ENCODE peak calls at places on chromosomes 1 and 21, in eight cellular contexts. D is transverse colon, N is tibial nerve, L is spleen, R is breast epithelium, G is NB4, P is IMR-90, W is GM12878. J is an unnamed sample.

GRCh38 chr1:9822897-9823692 is 670 bp downstream of the CLSTN1 start:
- DNase-seq in P (peak; percentile 15), R (no peak), D (peak; percentile 35), N (no peak), L (peak; percentile 84), G (peak; percentile 70), W (no peak), J (peak; percentile 89)

GRCh38 chr21:44304846-44305245 is 5.0 kb downstream of the PFKL start:
- DNase-seq in W (no peak), R (no peak), D (peak; percentile 64), G (peak; percentile 61), N (no peak), P (peak; percentile 23), L (no peak), J (no peak)

GRCh38 chr1:236615399-236616148 is 11.3 kb upstream of the HEATR1 start:
- DNase-seq in N (no peak), R (no peak), W (no peak), P (no peak), D (no peak), L (no peak), G (no peak), J (no peak)

GRCh38 chr1:184635347-184636155 is 119.1 kb downstream of the EDEM3 start:
- DNase-seq in W (no peak), D (no peak), P (peak; percentile 22), G (no peak), L (no peak), N (no peak), R (no peak), J (no peak)

GRCh38 chr1:42380617-42381423 is at the start of gene RIMKLA:
- DNase-seq in W (no peak), N (no peak), D (peak; percentile 69), L (peak; percentile 81), R (no peak), P (peak; percentile 6), G (peak; percentile 50), J (no peak)

GRCh38 chr1:74363220-74363619 is 128.0 kb downstream of the TNNI3K start:
- DNase-seq in P (no peak), G (no peak), L (no peak), N (no peak), R (no peak), D (no peak), W (no peak), J (no peak)

GRCh38 chr1:204894606-204895005 is 23.9 kb downstream of the NFASC start:
- DNase-seq in R (no peak), N (no peak), G (no peak), D (no peak), P (no peak), L (no peak), W (no peak), J (no peak)

GRCh38 chr1:230084408-230085177 is 17.6 kb downstream of the GALNT2 start:
- DNase-seq in W (no peak), N (peak; percentile 53), G (peak; percentile 38), D (peak; percentile 23), P (peak; percentile 99), R (no peak), L (no peak), J (no peak)

GRCh38 chr1:210557426-210558077 is 228.8 kb downstream of the HHAT start:
- DNase-seq in R (no peak), P (no peak), D (no peak), L (no peak), G (no peak), W (no peak), N (no peak), J (no peak)

GRCh38 chr1:158054721-158055120 is 61.3 kb downstream of the KIRREL1 start:
- DNase-seq in R (no peak), W (no peak), N (no peak), G (no peak), L (peak; percentile 19), D (no peak), P (no peak), J (no peak)

GRCh38 chr21:41611441-41611840 is 103.5 kb upstream of the TMPRSS2 start:
- DNase-seq in N (no peak), G (no peak), P (no peak), W (no peak), R (no peak), L (no peak), D (no peak), J (no peak)

GRCh38 chr1:20903452-20903851 is 116.3 kb upstream of the HP1BP3 start:
- DNase-seq in L (no peak), R (no peak), G (no peak), W (no peak), P (no peak), D (no peak), N (no peak), J (no peak)

GRCh38 chr1:178706467-178706866 is 18.6 kb upstream of the RALGPS2 start:
- DNase-seq in R (no peak), P (peak; percentile 79), W (no peak), L (no peak), D (no peak), G (peak; percentile 64), N (no peak), J (no peak)

GRCh38 chr1:21672478-21673276 is 3.5 kb upstream of the RAP1GAP start:
- DNase-seq in N (no peak), R (no peak), L (peak; percentile 55), D (no peak), G (no peak), P (peak; percentile 32), W (no peak), J (no peak)

GRCh38 chr1:38690790-38691189 is 168.8 kb downstream of the RRAGC start:
- DNase-seq in D (no peak), P (peak; percentile 6), W (no peak), R (no peak), L (no peak), G (no peak), N (no peak), J (no peak)

GRCh38 chr1:62288669-62289068 is 30.6 kb downstream of the KANK4 start:
- DNase-seq in P (no peak), W (no peak), R (no peak), L (no peak), G (no peak), N (no peak), D (no peak), J (no peak)

GRCh38 chr1:62288224-62288623 is 31.0 kb downstream of the KANK4 start:
- DNase-seq in W (no peak), D (no peak), R (no peak), G (no peak), N (no peak), P (no peak), L (peak; percentile 1), J (no peak)

GRCh38 chr1:62299426-62300200 is 19.6 kb downstream of the KANK4 start:
- DNase-seq in R (no peak), D (peak; percentile 51), G (no peak), W (no peak), N (peak; percentile 64), L (no peak), P (no peak), J (no peak)

GRCh38 chr1:62295921-62296451 is 23.2 kb downstream of the KANK4 start:
- DNase-seq in P (peak; percentile 38), D (no peak), G (no peak), R (no peak), L (no peak), N (no peak), W (peak; percentile 8), J (no peak)

DNA sequence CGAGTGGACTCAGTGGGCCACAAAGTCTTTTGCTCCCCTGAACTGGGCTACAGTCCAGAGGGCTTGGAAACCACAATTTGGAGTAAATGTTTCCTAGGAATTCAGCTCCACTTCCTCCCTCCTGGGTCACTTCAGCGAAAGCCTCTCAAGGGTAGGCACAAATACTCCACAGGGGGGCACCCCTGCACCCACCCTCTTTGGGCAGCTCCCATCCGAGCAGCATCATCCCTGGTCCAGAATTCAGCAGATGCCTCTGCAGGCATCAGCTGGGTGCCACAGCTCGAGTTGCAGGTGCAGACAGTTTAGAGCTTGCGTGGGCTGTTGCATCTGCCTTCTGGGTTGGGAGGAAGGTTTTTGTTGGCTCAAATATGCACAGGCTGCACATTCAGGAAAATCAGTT is 25.0 kb downstream of the KANK4 start:
- DNase-seq in N (no peak), W (no peak), D (no peak), P (no peak), G (peak; percentile 17), L (no peak), R (no peak), J (no peak)
- TF ChIP-seq CTCF in N (no peak), W (no peak), D (no peak), P (no peak), G (peak; percentile 22), L (no peak), R (no peak), J (no peak)

GRCh38 chr1:156920233-156921052 is at the start of gene LRRC71:
- DNase-seq in G (peak; percentile 63), D (peak; percentile 79), P (peak; percentile 64), R (peak; percentile 68), W (no peak), L (peak; percentile 87), N (peak; percentile 68), J (peak; percentile 23)
- H3K4me3 ChIP-seq in G (no peak within 1 kb of the TSS), D (peak within 1 kb of the TSS; percentile 29), P (peak within 1 kb of the TSS; percentile 36), R (peak within 1 kb of the TSS; percentile 9), W (no peak within 1 kb of the TSS), L (peak within 1 kb of the TSS; percentile 2), N (no peak within 1 kb of the TSS), J (no peak within 1 kb of the TSS)

DNA sequence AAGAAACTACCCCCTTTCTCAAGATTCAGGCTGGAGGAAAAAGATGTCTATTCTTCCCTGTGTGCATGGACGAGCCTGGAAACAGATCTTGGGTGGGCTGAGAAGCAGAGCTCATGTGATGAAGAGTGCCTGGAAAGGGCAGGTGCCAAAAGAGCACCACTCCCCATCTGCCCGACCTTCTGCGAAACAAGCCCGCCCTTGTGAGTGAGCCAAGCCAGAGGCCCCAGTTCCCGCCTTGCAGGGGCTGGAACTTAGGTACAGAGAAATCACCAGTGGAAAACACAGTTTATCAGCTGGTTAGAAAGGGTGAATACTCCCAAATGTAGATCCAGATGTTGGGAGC is 26.7 kb upstream of the A3GALT2 start:
- DNase-seq in P (peak; percentile 27), L (no peak), D (peak; percentile 47), W (no peak), R (no peak), G (no peak), N (no peak), J (peak; percentile 64)
- TF ChIP-seq POLR2A in P (no peak), L (no peak), D (no peak), W (no peak), R (no peak), G (no peak), N (no peak), J (no peak)

GRCh38 chr1:208167229-208167869 is 76.8 kb downstream of the PLXNA2 start:
- DNase-seq in N (no peak), W (no peak), D (no peak), G (no peak), L (no peak), R (no peak), P (no peak), J (no peak)
- TF ChIP-seq CTCF in N (no peak), W (no peak), D (no peak), G (no peak), L (no peak), R (no peak), P (no peak), J (no peak)

GRCh38 chr1:15158506-15159165 is 5.1 kb downstream of the TMEM51 start:
- DNase-seq in P (peak; percentile 98), G (no peak), R (no peak), D (no peak), N (no peak), L (no peak), W (no peak), J (no peak)
- H3K4me3 ChIP-seq in P (peak overlapping the region; percentile 5), G (no peak overlapping the region), R (no peak overlapping the region), D (no peak overlapping the region), N (no peak overlapping the region), L (no peak overlapping the region), W (no peak overlapping the region), J (no peak overlapping the region)

GRCh38 chr1:198620951-198621824 is 17.7 kb upstream of the PTPRC start:
- DNase-seq in L (peak; percentile 87), P (no peak), N (no peak), R (no peak), G (peak; percentile 58), D (peak; percentile 55), W (peak; percentile 93), J (no peak)
- TF ChIP-seq POLR2A in L (no peak), P (no peak), N (no peak), R (no peak), G (no peak), D (peak; percentile 36), W (peak; percentile 70), J (no peak)

J was measured in lower leg skin.